ENCODE peak calls at places on chromosomes 2 and 18, in six cellular contexts. One of them, this sample, is unnamed. For H3K9me3, the result is how much of the 10 kb centered on the place peaks cover.

GRCh38 chr2:96325038-96325883 is at the start of gene ITPRIPL1:
- DNase-seq in CD8-positive, alpha-beta T cell: peak
- DNase-seq in left ventricle myocardium inferior: no peak
- DNase-seq in prostate gland: no peak
- DNase-seq in hepatocyte: peak
- DNase-seq in right lobe of liver: peak
- DNase-seq in this sample: no peak

GRCh38 chr18:43113220-43113895 is 2.1 kb downstream of the RIT2 start:
- DNase-seq in right lobe of liver: no peak
- DNase-seq in prostate gland: no peak
- DNase-seq in CD8-positive, alpha-beta T cell: no peak
- DNase-seq in left ventricle myocardium inferior: no peak
- DNase-seq in hepatocyte: no peak
- DNase-seq in this sample: no peak

GRCh38 chr2:145380436-145381017 is 860.6 kb upstream of the ZEB2 start:
- DNase-seq in CD8-positive, alpha-beta T cell: no peak
- DNase-seq in left ventricle myocardium inferior: no peak
- DNase-seq in right lobe of liver: no peak
- DNase-seq in prostate gland: no peak
- DNase-seq in hepatocyte: no peak
- DNase-seq in this sample: no peak

GRCh38 chr2:147756103-147756502 is 88.7 kb upstream of the ACVR2A start:
- DNase-seq in hepatocyte: no peak
- DNase-seq in prostate gland: no peak
- DNase-seq in right lobe of liver: no peak
- DNase-seq in left ventricle myocardium inferior: no peak
- DNase-seq in CD8-positive, alpha-beta T cell: no peak
- DNase-seq in this sample: no peak

GRCh38 chr18:56632070-56633022 is 6.0 kb downstream of the TXNL1 start:
- DNase-seq in CD8-positive, alpha-beta T cell: no peak
- DNase-seq in prostate gland: no peak
- DNase-seq in hepatocyte: no peak
- DNase-seq in left ventricle myocardium inferior: no peak
- DNase-seq in right lobe of liver: no peak
- DNase-seq in this sample: no peak

GRCh38 chr2:219483451-219484342 is 15.0 kb upstream of the GMPPA start:
- DNase-seq in right lobe of liver: no peak
- DNase-seq in hepatocyte: no peak
- DNase-seq in CD8-positive, alpha-beta T cell: no peak
- DNase-seq in left ventricle myocardium inferior: no peak
- DNase-seq in prostate gland: no peak
- DNase-seq in this sample: no peak

GRCh38 chr2:18749912-18750526 is 160.7 kb upstream of the NT5C1B start:
- DNase-seq in left ventricle myocardium inferior: no peak
- DNase-seq in hepatocyte: peak
- DNase-seq in CD8-positive, alpha-beta T cell: no peak
- DNase-seq in prostate gland: peak
- DNase-seq in right lobe of liver: peak
- DNase-seq in this sample: no peak

GRCh38 chr2:27638709-27639108 is 9.9 kb downstream of the GPN1 start:
- DNase-seq in right lobe of liver: no peak
- DNase-seq in CD8-positive, alpha-beta T cell: no peak
- DNase-seq in left ventricle myocardium inferior: no peak
- DNase-seq in prostate gland: no peak
- DNase-seq in hepatocyte: no peak
- DNase-seq in this sample: no peak

GRCh38 chr2:78750219-78750618 is 275.3 kb upstream of the REG3G start:
- DNase-seq in CD8-positive, alpha-beta T cell: no peak
- DNase-seq in prostate gland: no peak
- DNase-seq in right lobe of liver: no peak
- DNase-seq in left ventricle myocardium inferior: no peak
- DNase-seq in hepatocyte: no peak
- DNase-seq in this sample: no peak

GRCh38 chr2:118121986-118122767 is 33.9 kb downstream of the INSIG2 start:
- DNase-seq in prostate gland: no peak
- DNase-seq in hepatocyte: no peak
- DNase-seq in CD8-positive, alpha-beta T cell: no peak
- DNase-seq in right lobe of liver: no peak
- DNase-seq in left ventricle myocardium inferior: no peak
- DNase-seq in this sample: no peak
- TF ChIP-seq CTCF in prostate gland: no peak
- TF ChIP-seq CTCF in hepatocyte: no peak
- TF ChIP-seq CTCF in CD8-positive, alpha-beta T cell: no peak
- TF ChIP-seq CTCF in right lobe of liver: no peak
- TF ChIP-seq CTCF in left ventricle myocardium inferior: no peak
- TF ChIP-seq CTCF in this sample: no peak

GRCh38 chr2:104434363-104434792 is 419.5 kb upstream of the POU3F3 start:
- DNase-seq in CD8-positive, alpha-beta T cell: no peak
- DNase-seq in left ventricle myocardium inferior: no peak
- DNase-seq in hepatocyte: peak
- DNase-seq in right lobe of liver: peak
- DNase-seq in prostate gland: peak
- DNase-seq in this sample: no peak

GRCh38 chr2:104443137-104443536 is 410.8 kb upstream of the POU3F3 start:
- DNase-seq in left ventricle myocardium inferior: no peak
- DNase-seq in hepatocyte: no peak
- DNase-seq in CD8-positive, alpha-beta T cell: no peak
- DNase-seq in right lobe of liver: no peak
- DNase-seq in prostate gland: no peak
- DNase-seq in this sample: no peak

GRCh38 chr2:104432972-104433371 is 420.9 kb upstream of the POU3F3 start:
- DNase-seq in CD8-positive, alpha-beta T cell: no peak
- DNase-seq in prostate gland: no peak
- DNase-seq in right lobe of liver: no peak
- DNase-seq in hepatocyte: no peak
- DNase-seq in left ventricle myocardium inferior: no peak
- DNase-seq in this sample: no peak

GRCh38 chr2:104434966-104435365 is 418.9 kb upstream of the POU3F3 start:
- DNase-seq in left ventricle myocardium inferior: no peak
- DNase-seq in right lobe of liver: no peak
- DNase-seq in hepatocyte: no peak
- DNase-seq in CD8-positive, alpha-beta T cell: no peak
- DNase-seq in prostate gland: no peak
- DNase-seq in this sample: no peak

GRCh38 chr2:104438481-104438880 is 415.4 kb upstream of the POU3F3 start:
- DNase-seq in right lobe of liver: no peak
- DNase-seq in left ventricle myocardium inferior: no peak
- DNase-seq in hepatocyte: no peak
- DNase-seq in prostate gland: no peak
- DNase-seq in CD8-positive, alpha-beta T cell: no peak
- DNase-seq in this sample: no peak
- H3K9me3 ChIP-seq in right lobe of liver: under half
- H3K9me3 ChIP-seq in left ventricle myocardium inferior: under half
- H3K9me3 ChIP-seq in hepatocyte: under half
- H3K9me3 ChIP-seq in prostate gland: under half
- H3K9me3 ChIP-seq in CD8-positive, alpha-beta T cell: under half
- H3K9me3 ChIP-seq in this sample: under half

DNA sequence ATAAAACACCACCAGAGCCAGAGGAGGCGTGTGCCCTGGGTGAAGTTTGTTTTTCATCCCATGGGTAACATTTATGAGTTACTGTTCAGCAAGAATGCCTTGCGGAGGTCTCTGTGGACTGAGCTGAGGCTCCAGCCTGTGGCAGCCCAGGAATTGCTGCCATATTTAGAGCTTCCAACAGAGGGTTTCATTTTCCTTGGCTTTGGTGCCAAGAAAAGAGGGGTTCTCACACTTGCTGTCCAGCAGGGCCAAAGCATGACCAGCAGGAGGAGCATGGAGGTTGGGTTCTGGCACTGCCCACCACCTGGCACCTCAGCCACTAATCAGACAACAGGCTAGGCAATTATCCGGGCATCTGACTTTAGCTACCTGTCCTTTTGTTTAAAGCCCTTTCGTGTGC is 36.7 kb downstream of the EPAS1 start:
- DNase-seq in prostate gland: no peak
- DNase-seq in right lobe of liver: no peak
- DNase-seq in hepatocyte: no peak
- DNase-seq in CD8-positive, alpha-beta T cell: no peak
- DNase-seq in left ventricle myocardium inferior: no peak
- DNase-seq in this sample: no peak
- TF ChIP-seq CTCF in prostate gland: peak
- TF ChIP-seq CTCF in right lobe of liver: peak
- TF ChIP-seq CTCF in hepatocyte: no peak
- TF ChIP-seq CTCF in CD8-positive, alpha-beta T cell: no peak
- TF ChIP-seq CTCF in left ventricle myocardium inferior: peak
- TF ChIP-seq CTCF in this sample: no peak

GRCh38 chr2:82528288-82528687 is 1930.8 kb downstream of the SUCLG1 start:
- DNase-seq in left ventricle myocardium inferior: no peak
- DNase-seq in prostate gland: no peak
- DNase-seq in hepatocyte: no peak
- DNase-seq in right lobe of liver: no peak
- DNase-seq in CD8-positive, alpha-beta T cell: no peak
- DNase-seq in this sample: no peak
- H3K9me3 ChIP-seq in left ventricle myocardium inferior: under half
- H3K9me3 ChIP-seq in prostate gland: under half
- H3K9me3 ChIP-seq in hepatocyte: under half
- H3K9me3 ChIP-seq in right lobe of liver: under half
- H3K9me3 ChIP-seq in CD8-positive, alpha-beta T cell: under half
- H3K9me3 ChIP-seq in this sample: under half

GRCh38 chr2:70687461-70687795 is 80.6 kb downstream of the ADD2 start:
- DNase-seq in left ventricle myocardium inferior: no peak
- DNase-seq in hepatocyte: no peak
- DNase-seq in CD8-positive, alpha-beta T cell: no peak
- DNase-seq in prostate gland: no peak
- DNase-seq in right lobe of liver: peak
- DNase-seq in this sample: no peak
- TF ChIP-seq CTCF in left ventricle myocardium inferior: no peak
- TF ChIP-seq CTCF in hepatocyte: no peak
- TF ChIP-seq CTCF in CD8-positive, alpha-beta T cell: no peak
- TF ChIP-seq CTCF in prostate gland: no peak
- TF ChIP-seq CTCF in right lobe of liver: no peak
- TF ChIP-seq CTCF in this sample: no peak

DNA sequence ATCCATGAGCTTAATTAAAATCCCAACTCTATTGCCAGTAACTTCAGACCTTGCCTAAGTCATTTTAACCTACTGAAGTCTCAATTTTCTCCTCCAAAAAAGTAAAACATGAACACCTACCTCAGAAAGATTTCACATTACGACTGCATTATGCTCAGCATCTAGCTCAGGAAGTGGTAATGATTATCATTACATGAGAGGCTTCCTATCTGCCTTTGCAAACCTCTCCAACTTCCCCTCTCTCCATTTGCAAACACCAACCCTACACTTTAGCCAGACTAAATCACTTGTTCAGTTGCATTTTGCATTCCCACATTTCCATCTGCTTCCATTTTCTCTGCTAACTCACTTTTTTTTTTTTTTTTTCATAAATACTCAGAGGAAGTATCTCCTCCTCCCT is 6.8 kb downstream of the SLC38A11 start:
- DNase-seq in prostate gland: no peak
- DNase-seq in left ventricle myocardium inferior: no peak
- DNase-seq in right lobe of liver: no peak
- DNase-seq in CD8-positive, alpha-beta T cell: no peak
- DNase-seq in hepatocyte: no peak
- DNase-seq in this sample: no peak
- H3K9me3 ChIP-seq in prostate gland: under half
- H3K9me3 ChIP-seq in left ventricle myocardium inferior: under half
- H3K9me3 ChIP-seq in right lobe of liver: under half
- H3K9me3 ChIP-seq in CD8-positive, alpha-beta T cell: under half
- H3K9me3 ChIP-seq in hepatocyte: under half
- H3K9me3 ChIP-seq in this sample: under half

GRCh38 chr18:55343396-55344073 is 244.5 kb downstream of the TCF4 start:
- DNase-seq in hepatocyte: peak
- DNase-seq in right lobe of liver: no peak
- DNase-seq in prostate gland: no peak
- DNase-seq in CD8-positive, alpha-beta T cell: no peak
- DNase-seq in left ventricle myocardium inferior: no peak
- DNase-seq in this sample: no peak
- TF ChIP-seq CTCF in hepatocyte: peak
- TF ChIP-seq CTCF in right lobe of liver: peak
- TF ChIP-seq CTCF in prostate gland: peak
- TF ChIP-seq CTCF in CD8-positive, alpha-beta T cell: peak
- TF ChIP-seq CTCF in left ventricle myocardium inferior: peak
- TF ChIP-seq CTCF in this sample: no peak

DNA sequence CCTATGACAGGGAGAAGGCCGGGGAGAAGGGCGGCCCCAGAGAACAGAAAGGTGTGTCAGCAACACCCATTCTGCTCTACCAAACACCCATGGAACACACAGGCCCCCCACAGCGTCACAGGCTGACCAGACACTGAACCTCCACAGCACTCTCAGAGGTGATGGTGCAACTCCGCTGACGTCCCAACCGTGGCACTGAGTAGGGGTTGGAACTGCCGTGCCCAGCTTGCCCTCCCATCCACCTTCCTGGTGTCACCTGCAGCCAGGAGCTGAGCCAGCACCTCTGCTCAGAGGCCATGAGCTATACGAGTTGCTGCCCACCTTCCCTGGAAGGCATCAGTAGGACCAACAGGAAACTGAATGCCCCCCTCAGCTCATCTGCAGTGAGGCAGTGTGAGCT is 412.9 kb upstream of the SALL3 start:
- DNase-seq in left ventricle myocardium inferior: no peak
- DNase-seq in hepatocyte: no peak
- DNase-seq in CD8-positive, alpha-beta T cell: peak
- DNase-seq in right lobe of liver: peak
- DNase-seq in prostate gland: no peak
- DNase-seq in this sample: no peak
- H3K9me3 ChIP-seq in left ventricle myocardium inferior: under half
- H3K9me3 ChIP-seq in hepatocyte: under half
- H3K9me3 ChIP-seq in CD8-positive, alpha-beta T cell: under half
- H3K9me3 ChIP-seq in right lobe of liver: under half
- H3K9me3 ChIP-seq in prostate gland: under half
- H3K9me3 ChIP-seq in this sample: under half